ENCODE peak calls at places on chromosomes 2 and 18, in four cellular contexts. Q is body of pancreas, T is foreskin keratinocyte, B is mesothelial cell of epicardium. D is an unnamed sample.

GRCh38 chr2:210630904-210631560 is 74.6 kb downstream of the CPS1 start:
- DNase-seq in T (no peak), Q (no peak), B (no peak), D (no peak)

GRCh38 chr2:134917958-134918517 is 584 bp upstream of the CCNT2 start:
- DNase-seq in Q (no peak), T (no peak), B (no peak), D (no peak)

GRCh38 chr2:79428745-79429144 is 84.1 kb upstream of the CTNNA2 start:
- DNase-seq in Q (no peak), T (no peak), B (no peak), D (no peak)

GRCh38 chr2:169395821-169396374 is 33.6 kb upstream of the LRP2 start:
- DNase-seq in T (no peak), B (no peak), Q (no peak), D (no peak)

GRCh38 chr2:48812376-48812775 is 56.9 kb upstream of the LHCGR start:
- DNase-seq in Q (no peak), B (no peak), T (no peak), D (no peak)

GRCh38 chr2:207334631-207335371 is 169.1 kb upstream of the KLF7 start:
- DNase-seq in B (no peak), T (peak), Q (peak), D (peak)

GRCh38 chr18:54173980-54174611 is 50.4 kb downstream of the MBD2 start:
- DNase-seq in B (no peak), T (no peak), Q (no peak), D (no peak)

GRCh38 chr2:217790681-217791392 is 212.0 kb downstream of the TNS1 start:
- DNase-seq in B (no peak), T (peak), Q (peak), D (peak)

GRCh38 chr2:45643543-45644542 is 7.6 kb upstream of the PRKCE start:
- DNase-seq in B (peak), Q (peak), T (no peak), D (peak)

GRCh38 chr2:166516712-166517303 is 22.8 kb upstream of the SCN7A start:
- DNase-seq in Q (peak), T (no peak), B (no peak), D (peak)

GRCh38 chr2:54360055-54360792 is 95.9 kb upstream of the SPTBN1 start:
- DNase-seq in Q (peak), B (no peak), T (no peak), D (peak)

GRCh38 chr2:128319773-128320608 is 1.3 kb upstream of the HS6ST1 start:
- DNase-seq in B (no peak), T (no peak), Q (no peak), D (no peak)

GRCh38 chr18:61333746-61334490 is 688 bp downstream of the CDH20 start:
- DNase-seq in T (no peak), B (peak), Q (no peak), D (no peak)

GRCh38 chr18:2325933-2326332 is 245.4 kb downstream of the METTL4 start:
- DNase-seq in T (no peak), B (no peak), Q (no peak), D (no peak)

GRCh38 chr2:114598329-114598728 is 155.9 kb downstream of the DPP10 start:
- DNase-seq in B (no peak), Q (no peak), T (no peak), D (no peak)

GRCh38 chr2:148876589-148877402 is 1.8 kb downstream of the KIF5C start:
- DNase-seq in B (no peak), T (no peak), Q (peak), D (no peak)

GRCh38 chr2:103161456-103162289 is 399.8 kb downstream of the TMEM182 start:
- DNase-seq in B (no peak), Q (peak), T (peak), D (peak)

GRCh38 chr2:152238021-152238420 is 62.5 kb upstream of the STAM2 start:
- DNase-seq in Q (no peak), B (no peak), T (no peak), D (no peak)

GRCh38 chr2:239337877-239338484 is 62.8 kb downstream of the HDAC4 start:
- DNase-seq in Q (no peak), T (no peak), B (no peak), D (no peak)

DNA sequence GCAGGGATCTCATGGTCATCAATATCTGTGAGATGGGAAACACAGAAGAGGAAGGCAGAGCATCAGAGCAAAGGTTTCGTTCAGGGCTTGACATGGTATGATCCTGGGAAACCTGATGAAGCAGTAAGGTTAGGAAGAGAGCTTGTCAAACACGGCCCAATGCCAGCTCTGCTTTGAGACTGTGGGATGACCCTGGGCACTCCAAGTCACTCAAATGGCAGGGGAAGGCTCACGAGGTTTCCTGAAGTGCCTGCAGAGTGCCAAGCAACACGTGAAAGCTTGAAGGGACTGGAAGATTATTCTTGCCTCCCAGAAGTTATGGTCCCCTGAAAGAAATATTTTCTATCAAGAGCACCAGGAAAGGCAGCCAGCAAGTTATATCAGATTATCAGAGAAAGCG is 6.5 kb downstream of the MCFD2 start:
- DNase-seq in B (no peak), T (no peak), Q (no peak), D (no peak)
- TF ChIP-seq CTCF in B (no peak), T (no peak), Q (no peak), D (no peak)

DNA sequence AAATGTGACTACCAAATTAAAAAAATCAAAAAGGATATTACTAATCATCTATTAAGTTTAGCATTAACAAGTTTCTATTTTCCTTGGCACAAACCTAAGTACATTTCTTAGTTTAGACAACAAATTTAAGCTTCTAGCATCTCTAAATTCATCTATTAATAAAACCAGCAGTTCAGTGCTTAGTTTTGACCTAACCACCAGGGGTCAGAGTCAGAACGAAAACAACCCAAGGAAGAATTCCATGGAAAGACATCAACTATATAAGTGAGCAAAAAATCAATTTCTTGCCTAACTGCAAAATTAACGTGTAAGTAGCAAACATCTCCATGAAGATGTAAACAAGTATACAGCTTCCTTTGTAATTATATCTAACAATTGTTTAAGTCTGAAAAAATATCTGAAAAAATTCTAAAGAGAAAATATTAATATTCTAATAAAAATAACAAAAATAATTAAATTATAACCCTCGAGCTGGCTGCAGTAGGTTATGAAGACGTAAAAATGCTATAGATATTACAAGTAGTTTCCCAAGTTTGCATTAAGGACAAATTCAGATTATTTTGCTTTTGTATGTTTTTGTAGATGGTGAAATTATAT is 83.7 kb downstream of the CERKL start:
- DNase-seq in T (no peak), Q (no peak), B (no peak), D (peak)
- TF ChIP-seq CTCF in T (peak), Q (peak), B (peak), D (peak)

DNA sequence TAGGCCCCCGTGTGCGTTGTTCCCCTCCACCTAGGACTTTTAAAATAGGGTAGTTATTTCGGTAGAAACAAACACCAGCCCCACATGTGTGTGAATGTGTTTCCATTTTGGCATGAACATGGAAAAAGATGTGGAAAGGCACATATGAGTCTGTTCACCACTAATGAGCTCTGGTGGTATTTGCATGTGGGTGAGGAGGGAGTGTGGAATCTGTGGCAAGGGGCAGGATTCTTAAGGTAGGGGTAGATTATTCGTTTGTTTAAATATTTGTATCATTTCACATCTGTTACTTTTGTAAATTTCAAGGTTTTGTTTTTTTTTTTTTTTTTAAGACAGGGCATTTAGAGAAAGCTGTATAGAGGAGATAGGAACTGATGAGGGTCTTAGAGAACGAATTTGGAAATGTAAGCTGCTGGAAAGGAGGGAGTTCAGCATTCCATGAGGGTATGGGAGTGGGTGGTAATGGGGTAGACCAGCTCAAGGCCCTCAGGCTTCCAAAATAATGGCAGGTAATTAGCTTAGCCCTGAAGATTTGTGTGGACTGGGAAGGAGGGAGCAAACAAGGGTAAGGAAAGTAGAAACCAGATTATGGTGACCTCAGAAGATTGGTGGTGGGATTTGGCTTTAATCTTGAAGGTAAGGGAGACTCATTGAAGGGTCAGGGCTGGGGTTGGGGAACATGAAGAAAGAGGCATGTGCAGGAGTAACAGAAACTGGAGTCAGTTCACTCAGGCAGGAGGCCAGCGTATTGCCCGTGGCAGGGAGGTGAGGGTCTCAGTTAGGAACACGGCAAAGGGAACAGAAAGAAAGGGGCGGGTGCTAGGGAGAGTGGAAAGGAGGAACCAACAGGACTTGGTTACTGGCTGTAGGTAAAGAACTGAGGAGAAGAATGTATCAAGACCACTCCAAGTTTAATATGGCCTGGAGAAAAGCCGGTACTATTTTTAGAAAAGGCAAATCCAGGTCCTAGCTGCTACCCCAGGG is 123.6 kb downstream of the PLB1 start:
- DNase-seq in T (no peak), B (no peak), Q (no peak), D (no peak)
- TF ChIP-seq CTCF in T (no peak), B (no peak), Q (no peak), D (no peak)

GRCh38 chr2:19373352-19373751 is 14.9 kb upstream of the OSR1 start:
- DNase-seq in Q (no peak), B (no peak), T (no peak), D (no peak)

GRCh38 chr2:19367346-19367745 is 8.9 kb upstream of the OSR1 start:
- DNase-seq in B (no peak), T (no peak), Q (no peak), D (peak)

GRCh38 chr2:19368760-19369159 is 10.3 kb upstream of the OSR1 start:
- DNase-seq in Q (no peak), B (no peak), T (no peak), D (no peak)

GRCh38 chr2:19371996-19372582 is 13.7 kb upstream of the OSR1 start:
- DNase-seq in T (no peak), Q (no peak), B (no peak), D (peak)

DNA sequence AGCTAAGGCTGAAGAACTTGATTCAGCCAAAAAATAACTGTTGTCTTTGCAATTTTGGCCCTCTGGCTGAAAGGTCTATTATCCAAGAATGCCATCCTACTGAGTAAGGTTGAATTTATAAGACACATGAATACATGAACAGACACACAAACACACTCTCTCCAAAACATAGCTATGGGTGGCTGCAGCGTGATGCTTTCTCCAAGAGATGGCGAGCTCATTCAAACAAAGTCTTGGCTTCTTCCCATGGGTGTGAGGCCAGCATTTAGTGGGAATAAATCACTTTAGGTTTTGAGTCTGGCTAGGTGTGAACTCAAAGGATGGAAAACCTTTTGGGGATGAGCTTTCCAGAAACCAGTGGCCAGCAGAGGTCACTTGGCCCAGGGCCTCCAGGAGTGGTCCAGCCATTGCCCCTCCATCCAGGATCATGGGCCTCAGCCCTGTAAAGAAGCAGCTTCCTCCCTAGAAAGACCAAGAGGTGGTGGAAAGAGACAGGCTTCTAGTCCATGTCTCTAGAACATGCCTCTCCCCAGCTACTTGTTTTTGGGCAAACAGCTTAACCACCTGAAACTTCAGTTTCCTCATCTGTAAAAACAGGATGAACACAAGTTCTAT is 11.0 kb upstream of the OSR1 start:
- DNase-seq in Q (no peak), B (no peak), T (no peak), D (peak)
- TF ChIP-seq CTCF in Q (no peak), B (no peak), T (peak), D (peak)

D was measured in fibroblast of villous mesenchyme.